ENCODE peak calls at places on chromosomes 5 and 9, in five cellular contexts. D, M, V, T and L are unnamed samples.

GRCh38 chr5:171405615-171406014 is 13.8 kb upstream of the FGF18 start:
- DNase-seq in D (no peak), V (no peak), T (no peak), M (peak; percentile 47), L (no peak)

GRCh38 chr5:152329896-152330295 is 75.2 kb downstream of the NMUR2 start:
- DNase-seq in M (no peak), T (no peak), V (no peak), D (no peak), L (no peak)

GRCh38 chr5:79689541-79690466 is at the start of gene CMYA5:
- DNase-seq in M (no peak), V (peak; percentile 35), T (peak; percentile 67), D (peak; percentile 75), L (peak; percentile 67)

GRCh38 chr9:12818431-12819000 is 43.7 kb downstream of the LURAP1L start:
- DNase-seq in V (peak; percentile 60), D (no peak), T (no peak), M (peak; percentile 76), L (no peak)

GRCh38 chr9:111691686-111692329 is 30.4 kb downstream of the GNG10 start:
- DNase-seq in D (no peak), M (peak; percentile 66), V (no peak), T (no peak), L (no peak)

GRCh38 chr5:60366489-60366888 is 333.5 kb downstream of the DEPDC1B start:
- DNase-seq in D (no peak), M (no peak), T (no peak), V (no peak), L (no peak)

GRCh38 chr5:36079200-36079761 is 12.6 kb upstream of the UGT3A2 start:
- DNase-seq in D (no peak), M (peak; percentile 62), T (peak; percentile 65), V (no peak), L (no peak)

GRCh38 chr5:175733017-175733416 is 75.1 kb downstream of the HRH2 start:
- DNase-seq in V (no peak), D (no peak), M (no peak), T (no peak), L (no peak)

GRCh38 chr5:125277494-125278154 is 531.2 kb upstream of the ZNF608 start:
- DNase-seq in T (no peak), M (peak; percentile 63), V (no peak), D (no peak), L (no peak)

GRCh38 chr5:145752947-145753346 is 82.2 kb downstream of the PRELID2 start:
- DNase-seq in V (no peak), T (peak; percentile 23), M (no peak), D (no peak), L (no peak)
- TF ChIP-seq CTCF in V (no peak), T (no peak), M (no peak), D (no peak), L (no peak)

GRCh38 chr5:56625577-56625976 is 189.8 kb upstream of the MAP3K1 start:
- DNase-seq in D (no peak), V (no peak), M (peak; percentile 24), T (no peak), L (no peak)
- H3K9me3 ChIP-seq in D (no peaks in the 10 kb centered on the region), V (peaks cover 4% of the 10 kb centered on the region), M (peaks cover 22% of the 10 kb centered on the region), T (peaks cover 8% of the 10 kb centered on the region), L (peaks cover 4% of the 10 kb centered on the region)

DNA sequence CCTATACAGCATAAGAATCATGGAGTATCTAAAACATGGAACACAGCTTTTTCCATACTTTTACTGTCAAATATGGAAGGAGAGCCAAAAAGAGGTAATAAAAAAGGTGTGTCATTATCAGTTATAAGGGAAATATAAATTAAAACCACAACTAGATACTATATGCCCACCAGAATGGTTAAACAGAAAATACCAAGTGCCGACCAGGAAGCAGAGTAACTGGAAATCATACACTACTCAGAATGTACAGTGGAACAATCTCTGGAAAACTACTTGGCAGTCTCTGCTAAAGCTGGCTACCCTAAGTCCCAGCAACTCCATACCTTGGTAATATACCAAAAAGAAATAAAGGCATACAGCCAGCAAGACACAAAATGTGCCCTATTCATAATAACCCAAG is 2.4 kb downstream of the PAIP1 start:
- DNase-seq in M (no peak), T (no peak), D (no peak), V (no peak), L (no peak)
- H3K4me3 ChIP-seq in M (peak overlapping the region; percentile 93), T (peak overlapping the region; percentile 77), D (peak overlapping the region; percentile 95), V (peak overlapping the region; percentile 62), L (peak overlapping the region; percentile 84)

GRCh38 chr5:139364466-139364865 is 18.6 kb downstream of the SLC23A1 start:
- DNase-seq in M (no peak), T (no peak), V (no peak), D (no peak), L (no peak)

GRCh38 chr5:139358064-139358463 is 16.4 kb downstream of the PAIP2 start:
- DNase-seq in D (no peak), V (no peak), T (no peak), M (no peak), L (no peak)

GRCh38 chr5:139361821-139362429 is 20.3 kb downstream of the PAIP2 start:
- DNase-seq in V (no peak), M (no peak), D (peak; percentile 2), T (no peak), L (no peak)

GRCh38 chr5:139363937-139364336 is 19.2 kb downstream of the SLC23A1 start:
- DNase-seq in V (no peak), M (no peak), D (peak; percentile 2), T (no peak), L (no peak)

GRCh38 chr5:139360384-139360783 is 18.7 kb downstream of the PAIP2 start:
- DNase-seq in T (no peak), M (no peak), D (peak; percentile 3), V (no peak), L (no peak)
- TF ChIP-seq CTCF in T (no peak), M (no peak), D (no peak), V (no peak), L (no peak)

DNA sequence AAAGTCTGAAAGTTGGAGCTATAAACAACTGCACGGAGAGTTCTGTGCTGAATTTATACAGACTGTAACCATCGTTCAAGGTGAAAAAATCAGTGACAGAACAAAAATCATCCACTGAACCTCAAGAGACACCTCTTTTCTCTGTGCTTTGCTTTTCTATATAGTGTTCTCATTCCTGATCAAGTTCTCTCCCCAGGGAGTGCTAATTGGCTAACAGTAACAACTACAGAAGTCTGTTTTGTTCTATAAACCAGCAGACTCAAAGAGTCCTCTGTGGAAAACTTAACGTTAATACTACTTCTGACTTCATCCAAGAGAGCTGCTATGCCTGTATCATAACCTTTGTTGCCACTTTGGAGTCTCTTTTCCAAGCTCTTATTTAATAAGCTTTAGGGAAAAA is 1388.3 kb upstream of the C9orf72 start:
- DNase-seq in M (no peak), V (no peak), D (no peak), T (no peak), L (no peak)
- H3K9me3 ChIP-seq in M (no peaks in the 10 kb centered on the region), V (no peaks in the 10 kb centered on the region), D (no peaks in the 10 kb centered on the region), T (no peaks in the 10 kb centered on the region), L (no peaks in the 10 kb centered on the region)

DNA sequence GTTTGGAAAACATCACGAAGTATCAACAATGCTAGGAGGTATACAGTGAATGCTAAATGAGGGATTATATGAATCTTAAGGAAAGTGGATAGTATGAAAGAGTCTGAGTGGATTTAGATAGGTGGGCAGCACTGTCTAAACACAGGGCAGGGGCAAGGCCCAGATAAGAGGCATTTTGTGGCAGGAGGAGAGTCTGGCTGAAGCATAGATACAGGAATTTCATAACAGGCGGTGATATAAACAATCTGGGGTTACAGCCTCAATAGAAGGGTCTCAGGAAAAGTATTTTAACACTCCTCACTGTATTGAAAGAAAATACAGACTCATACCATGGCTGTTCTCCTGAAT is 96.9 kb downstream of the PLPP1 start:
- DNase-seq in D (no peak), M (no peak), T (no peak), V (no peak), L (no peak)
- H3K4me3 ChIP-seq in D (peak overlapping the region; percentile 17), M (no peak overlapping the region), T (no peak overlapping the region), V (no peak overlapping the region), L (no peak overlapping the region)